ENCODE peak calls at places on chromosomes 13 and 19, in four cellular contexts. B is NCI-H2171 treated with DMSO at 0.1 percent for 48 hours; H is H54; D is stimulated activated CD4-positive, alpha-beta T cell treated with anti-CD3 and anti-CD28 coated beads, Interleukin-1b, Interleukin-23, amount 100 ng/mL, for 4 hours. P is an unnamed sample.

GRCh38 chr19:31715249-31715944 is 366.2 kb upstream of the TSHZ3 start:
- DNase-seq in B (no peak), D (no peak), H (no peak), P (no peak)

GRCh38 chr19:45413497-45413896 is 7.1 kb downstream of the POLR1G start:
- DNase-seq in D (no peak), H (no peak), B (no peak), P (no peak)

GRCh38 chr19:49119411-49120324 is at the start of gene PPFIA3:
- DNase-seq in B (no peak), H (peak; percentile 57), D (no peak), P (peak; percentile 64)

GRCh38 chr13:96958286-96958891 is 35.9 kb downstream of the OXGR1 start:
- DNase-seq in H (no peak), D (no peak), B (peak; percentile 65), P (no peak)

GRCh38 chr13:76845367-76845766 is 40.8 kb downstream of the KCTD12 start:
- DNase-seq in H (no peak), B (no peak), D (no peak), P (no peak)

GRCh38 chr13:39516140-39516539 is 86.9 kb downstream of the LHFPL6 start:
- DNase-seq in H (no peak), D (no peak), B (no peak), P (no peak)

GRCh38 chr19:10976200-10976892 is 15.5 kb downstream of the SMARCA4 start:
- DNase-seq in B (no peak), H (no peak), D (no peak), P (no peak)

GRCh38 chr13:81498969-81499368 is 1158.0 kb upstream of the SPRY2 start:
- DNase-seq in B (no peak), D (no peak), H (no peak), P (no peak)

GRCh38 chr13:30464496-30465351 is 1.0 kb downstream of the HMGB1 start:
- DNase-seq in D (peak; percentile 75), H (no peak), B (peak; percentile 60), P (peak; percentile 79)

GRCh38 chr13:109500146-109500773 is 286.1 kb downstream of the IRS2 start:
- DNase-seq in B (no peak), D (no peak), H (no peak), P (no peak)

GRCh38 chr19:29832801-29833200 is 21.0 kb downstream of the CCNE1 start:
- DNase-seq in H (no peak), B (no peak), D (no peak), P (no peak)

GRCh38 chr13:24271611-24272451 is 37.5 kb upstream of the C1QTNF9 start:
- DNase-seq in H (no peak), D (peak; percentile 29), B (no peak), P (peak; percentile 52)

GRCh38 chr19:13104848-13105646 is 2.4 kb upstream of the LYL1 start:
- DNase-seq in D (no peak), H (no peak), B (no peak), P (peak; percentile 34)

GRCh38 chr13:24306632-24307031 is 2.7 kb upstream of the C1QTNF9 start:
- DNase-seq in H (peak; percentile 12), D (no peak), B (no peak), P (no peak)

GRCh38 chr19:7928741-7929701 is 3.1 kb upstream of the CTXN1 start:
- DNase-seq in D (no peak), B (peak; percentile 59), H (peak; percentile 69), P (peak; percentile 78)

GRCh38 chr13:52599853-52600603 is 42.2 kb upstream of the HNRNPA1L2 start:
- DNase-seq in D (no peak), H (no peak), B (peak; percentile 59), P (peak; percentile 36)